ENCODE peak calls at places on chromosomes 3 and 15, in nine cellular contexts. A, X, B, G, F, L, C, Q and R are unnamed samples.

GRCh38 chr15:31347981-31348803 is 21.6 kb downstream of the KLF13 start:
- DNase-seq in A (no peak), X (no peak), B (no peak), G (no peak), F (no peak), L (no peak), C (no peak), Q (no peak), R (no peak)

GRCh38 chr15:101652783-101653430 is 726 bp upstream of the TM2D3 start:
- DNase-seq in A (no peak), X (no peak), B (peak), G (no peak), F (no peak), L (peak), C (peak), Q (no peak), R (peak)

GRCh38 chr3:12807066-12807465 is 10.6 kb downstream of the CAND2 start:
- DNase-seq in A (no peak), X (no peak), B (no peak), G (no peak), F (no peak), L (no peak), C (no peak), Q (no peak), R (no peak)

GRCh38 chr3:33027091-33027490 is 69.9 kb downstream of the GLB1 start:
- DNase-seq in A (no peak), X (no peak), B (no peak), G (no peak), F (no peak), L (no peak), C (no peak), Q (no peak), R (no peak)

GRCh38 chr15:31487811-31488436 is 161.3 kb downstream of the KLF13 start:
- DNase-seq in A (no peak), X (peak), B (peak), G (no peak), F (no peak), L (peak), C (peak), Q (no peak), R (peak)

GRCh38 chr3:152359385-152360248 is 90.9 kb downstream of the MBNL1 start:
- DNase-seq in A (no peak), X (no peak), B (no peak), G (no peak), F (no peak), L (no peak), C (no peak), Q (no peak), R (peak)

GRCh38 chr15:70501121-70501727 is 262.1 kb downstream of the UACA start:
- DNase-seq in A (no peak), X (no peak), B (no peak), G (no peak), F (no peak), L (no peak), C (no peak), Q (no peak), R (no peak)

GRCh38 chr3:117526485-117527079 is 817.0 kb downstream of the TUSC7 start:
- DNase-seq in A (no peak), X (peak), B (peak), G (no peak), F (no peak), L (peak), C (no peak), Q (no peak), R (peak)

GRCh38 chr3:184040010-184040409 is 8.5 kb downstream of the HTR3D start:
- DNase-seq in A (no peak), X (peak), B (peak), G (no peak), F (no peak), L (no peak), C (no peak), Q (no peak), R (peak)

GRCh38 chr3:43043793-43044192 is 62.1 kb downstream of the POMGNT2 start:
- DNase-seq in A (no peak), X (no peak), B (no peak), G (no peak), F (no peak), L (no peak), C (no peak), Q (no peak), R (no peak)

GRCh38 chr15:100601158-100601557 is 826 bp downstream of the LINS1 start:
- DNase-seq in A (no peak), X (no peak), B (no peak), G (peak), F (no peak), L (peak), C (no peak), Q (peak), R (peak)

GRCh38 chr15:31280831-31281216 is 45.8 kb upstream of the KLF13 start:
- DNase-seq in A (no peak), X (no peak), B (no peak), G (no peak), F (no peak), L (no peak), C (no peak), Q (no peak), R (no peak)

GRCh38 chr15:64897345-64897985 is 14.2 kb upstream of the ANKDD1A start:
- DNase-seq in A (no peak), X (peak), B (peak), G (peak), F (no peak), L (no peak), C (no peak), Q (no peak), R (peak)

GRCh38 chr3:153289334-153289808 is 127.3 kb downstream of the RAP2B start:
- DNase-seq in A (no peak), X (peak), B (no peak), G (no peak), F (no peak), L (no peak), C (no peak), Q (no peak), R (peak)

GRCh38 chr3:47961815-47962606 is 54.2 kb downstream of the MAP4 start:
- DNase-seq in A (no peak), X (no peak), B (no peak), G (no peak), F (no peak), L (peak), C (no peak), Q (peak), R (peak)

GRCh38 chr3:165797551-165797950 is 39.7 kb downstream of the BCHE start:
- DNase-seq in A (no peak), X (no peak), B (no peak), G (no peak), F (peak), L (no peak), C (no peak), Q (no peak), R (peak)

GRCh38 chr3:104526901-104527401 is 839.8 kb upstream of the ALCAM start:
- DNase-seq in A (no peak), X (no peak), B (no peak), G (no peak), F (no peak), L (no peak), C (no peak), Q (no peak), R (no peak)

GRCh38 chr3:126131881-126132750 is 48.2 kb upstream of the SLC41A3 start:
- DNase-seq in A (no peak), X (no peak), B (no peak), G (peak), F (no peak), L (no peak), C (no peak), Q (no peak), R (no peak)

GRCh38 chr15:29140475-29141172 is 129.0 kb downstream of the NSMCE3 start:
- DNase-seq in A (no peak), X (no peak), B (no peak), G (no peak), F (no peak), L (no peak), C (no peak), Q (no peak), R (no peak)

GRCh38 chr15:90086868-90087268 is 15.4 kb downstream of the IDH2 start:
- DNase-seq in A (no peak), X (peak), B (no peak), G (no peak), F (no peak), L (peak), C (no peak), Q (peak), R (peak)

GRCh38 chr15:40593130-40593529 is 919 bp upstream of the KNL1 start:
- DNase-seq in A (no peak), X (no peak), B (no peak), G (no peak), F (no peak), L (no peak), C (no peak), Q (no peak), R (no peak)

GRCh38 chr3:196789773-196790419 is 50.2 kb downstream of the PAK2 start:
- DNase-seq in A (no peak), X (no peak), B (no peak), G (no peak), F (no peak), L (no peak), C (no peak), Q (no peak), R (peak)

GRCh38 chr15:56739474-56739873 is 6.2 kb upstream of the ZNF280D start:
- DNase-seq in A (no peak), X (no peak), B (no peak), G (no peak), F (no peak), L (no peak), C (no peak), Q (no peak), R (no peak)

GRCh38 chr3:101876142-101876541 is 26.8 kb downstream of the NFKBIZ start:
- DNase-seq in A (no peak), X (no peak), B (no peak), G (no peak), F (no peak), L (no peak), C (no peak), Q (no peak), R (peak)

GRCh38 chr3:30775070-30775469 is 119.4 kb downstream of the GADL1 start:
- DNase-seq in A (no peak), X (no peak), B (no peak), G (no peak), F (no peak), L (no peak), C (no peak), Q (no peak), R (peak)

GRCh38 chr3:11668243-11669232 is 24.8 kb upstream of the VGLL4 start:
- DNase-seq in A (no peak), X (peak), B (no peak), G (no peak), F (no peak), L (no peak), C (no peak), Q (no peak), R (peak)

GRCh38 chr3:126523745-126524428 is at the start of gene CHST13:
- DNase-seq in A (no peak), X (peak), B (peak), G (peak), F (no peak), L (peak), C (no peak), Q (no peak), R (peak)

GRCh38 chr3:127276995-127277394 is 10.9 kb downstream of the PRR20G start:
- DNase-seq in A (no peak), X (no peak), B (no peak), G (no peak), F (no peak), L (no peak), C (no peak), Q (no peak), R (no peak)

GRCh38 chr3:13565581-13566461 is 16.9 kb downstream of the FBLN2 start:
- DNase-seq in A (no peak), X (no peak), B (no peak), G (no peak), F (no peak), L (no peak), C (no peak), Q (no peak), R (no peak)